ENCODE peak calls at places on chromosome 4, in four cellular contexts. One of them, this sample, is unnamed.

GRCh38 chr4:166078383-166078782 is 205.3 kb downstream of the TLL1 start:
- DNase-seq in fibroblast of mammary gland: no peak
- DNase-seq in HCT116: no peak
- DNase-seq in body of pancreas: no peak
- DNase-seq in this sample: no peak

GRCh38 chr4:126850286-126850685 is 782.5 kb upstream of the INTU start:
- DNase-seq in fibroblast of mammary gland: peak; percentile 99
- DNase-seq in HCT116: peak; percentile 96
- DNase-seq in body of pancreas: no peak
- DNase-seq in this sample: no peak

GRCh38 chr4:15754323-15754722 is 23.8 kb upstream of the CD38 start:
- DNase-seq in fibroblast of mammary gland: no peak
- DNase-seq in HCT116: no peak
- DNase-seq in body of pancreas: no peak
- DNase-seq in this sample: peak; percentile 9

GRCh38 chr4:42018451-42018850 is 28.1 kb downstream of the SLC30A9 start:
- DNase-seq in fibroblast of mammary gland: peak; percentile 10
- DNase-seq in HCT116: no peak
- DNase-seq in body of pancreas: no peak
- DNase-seq in this sample: no peak

GRCh38 chr4:120664851-120665250 is 257.7 kb downstream of the PRDM5 start:
- DNase-seq in fibroblast of mammary gland: no peak
- DNase-seq in HCT116: no peak
- DNase-seq in body of pancreas: no peak
- DNase-seq in this sample: no peak

GRCh38 chr4:68336530-68336929 is 13.4 kb downstream of the YTHDC1 start:
- DNase-seq in fibroblast of mammary gland: no peak
- DNase-seq in HCT116: no peak
- DNase-seq in body of pancreas: no peak
- DNase-seq in this sample: no peak

GRCh38 chr4:176498857-176499256 is 179.1 kb downstream of the SPCS3 start:
- DNase-seq in fibroblast of mammary gland: no peak
- DNase-seq in HCT116: no peak
- DNase-seq in body of pancreas: no peak
- DNase-seq in this sample: no peak

GRCh38 chr4:114281561-114281960 is 302.1 kb upstream of the ARSJ start:
- DNase-seq in fibroblast of mammary gland: peak; percentile 40
- DNase-seq in HCT116: no peak
- DNase-seq in body of pancreas: no peak
- DNase-seq in this sample: no peak

GRCh38 chr4:38805530-38806145 is 1.0 kb upstream of the TLR1 start:
- DNase-seq in fibroblast of mammary gland: peak; percentile 17
- DNase-seq in HCT116: no peak
- DNase-seq in body of pancreas: no peak
- DNase-seq in this sample: no peak

GRCh38 chr4:106333186-106333585 is 16.8 kb downstream of the AIMP1 start:
- DNase-seq in fibroblast of mammary gland: no peak
- DNase-seq in HCT116: no peak
- DNase-seq in body of pancreas: no peak
- DNase-seq in this sample: no peak

GRCh38 chr4:8409271-8410065 is 31.1 kb downstream of the ACOX3 start:
- DNase-seq in fibroblast of mammary gland: peak; percentile 37
- DNase-seq in HCT116: no peak
- DNase-seq in body of pancreas: no peak
- DNase-seq in this sample: no peak

GRCh38 chr4:74032064-74032463 is 6.4 kb downstream of the CXCL3 start:
- DNase-seq in fibroblast of mammary gland: peak; percentile 78
- DNase-seq in HCT116: no peak
- DNase-seq in body of pancreas: no peak
- DNase-seq in this sample: no peak

GRCh38 chr4:513327-513726 is 14.3 kb downstream of the PIGG start:
- DNase-seq in fibroblast of mammary gland: no peak
- DNase-seq in HCT116: no peak
- DNase-seq in body of pancreas: no peak
- DNase-seq in this sample: no peak

GRCh38 chr4:153039542-153040185 is 103.5 kb downstream of the FHDC1 start:
- DNase-seq in fibroblast of mammary gland: no peak
- DNase-seq in HCT116: no peak
- DNase-seq in body of pancreas: no peak
- DNase-seq in this sample: no peak

GRCh38 chr4:138449938-138450337 is 207.8 kb upstream of the SLC7A11 start:
- DNase-seq in fibroblast of mammary gland: no peak
- DNase-seq in HCT116: no peak
- DNase-seq in body of pancreas: no peak
- DNase-seq in this sample: no peak

GRCh38 chr4:17580969-17581368 is 4.0 kb downstream of the LAP3 start:
- DNase-seq in fibroblast of mammary gland: peak; percentile 66
- DNase-seq in HCT116: no peak
- DNase-seq in body of pancreas: no peak
- DNase-seq in this sample: no peak

GRCh38 chr4:20565075-20565721 is 135.1 kb upstream of the PACRGL start:
- DNase-seq in fibroblast of mammary gland: peak; percentile 56
- DNase-seq in HCT116: no peak
- DNase-seq in body of pancreas: no peak
- DNase-seq in this sample: no peak

GRCh38 chr4:147830987-147831386 is 99.1 kb downstream of the ARHGAP10 start:
- DNase-seq in fibroblast of mammary gland: peak; percentile 83
- DNase-seq in HCT116: no peak
- DNase-seq in body of pancreas: no peak
- DNase-seq in this sample: no peak

GRCh38 chr4:8612646-8613045 is 20.1 kb downstream of the CPZ start:
- DNase-seq in fibroblast of mammary gland: no peak
- DNase-seq in HCT116: no peak
- DNase-seq in body of pancreas: no peak
- DNase-seq in this sample: no peak

GRCh38 chr4:42844422-42844821 is 48.1 kb upstream of the GRXCR1 start:
- DNase-seq in fibroblast of mammary gland: no peak
- DNase-seq in HCT116: no peak
- DNase-seq in body of pancreas: no peak
- DNase-seq in this sample: no peak

GRCh38 chr4:168503652-168504362 is 7.0 kb downstream of the PALLD start:
- DNase-seq in fibroblast of mammary gland: peak; percentile 59
- DNase-seq in HCT116: no peak
- DNase-seq in body of pancreas: no peak
- DNase-seq in this sample: no peak

GRCh38 chr4:125727931-125728330 is 413.2 kb downstream of the FAT4 start:
- DNase-seq in fibroblast of mammary gland: no peak
- DNase-seq in HCT116: no peak
- DNase-seq in body of pancreas: no peak
- DNase-seq in this sample: no peak

GRCh38 chr4:8384397-8385060 is 56.0 kb downstream of the ACOX3 start:
- DNase-seq in fibroblast of mammary gland: no peak
- DNase-seq in HCT116: no peak
- DNase-seq in body of pancreas: no peak
- DNase-seq in this sample: no peak

GRCh38 chr4:183637461-183637860 is 21.5 kb downstream of the RWDD4 start:
- DNase-seq in fibroblast of mammary gland: no peak
- DNase-seq in HCT116: no peak
- DNase-seq in body of pancreas: no peak
- DNase-seq in this sample: no peak

GRCh38 chr4:107138433-107138832 is 102.3 kb upstream of the DKK2 start:
- DNase-seq in fibroblast of mammary gland: no peak
- DNase-seq in HCT116: no peak
- DNase-seq in body of pancreas: no peak
- DNase-seq in this sample: no peak

GRCh38 chr4:164488114-164488513 is 265.8 kb upstream of the SMIM31 start:
- DNase-seq in fibroblast of mammary gland: no peak
- DNase-seq in HCT116: no peak
- DNase-seq in body of pancreas: no peak
- DNase-seq in this sample: no peak

GRCh38 chr4:25065451-25065850 is 34.7 kb upstream of the LGI2 start:
- DNase-seq in fibroblast of mammary gland: no peak
- DNase-seq in HCT116: no peak
- DNase-seq in body of pancreas: no peak
- DNase-seq in this sample: no peak

GRCh38 chr4:4594531-4594930 is 52.7 kb upstream of the STX18 start:
- DNase-seq in fibroblast of mammary gland: peak; percentile 35
- DNase-seq in HCT116: no peak
- DNase-seq in body of pancreas: no peak
- DNase-seq in this sample: no peak

GRCh38 chr4:156322592-156322991 is 368.9 kb upstream of the CTSO start:
- DNase-seq in fibroblast of mammary gland: peak; percentile 91
- DNase-seq in HCT116: peak; percentile 4
- DNase-seq in body of pancreas: no peak
- DNase-seq in this sample: no peak

GRCh38 chr4:122827258-122827887 is 742 bp downstream of the FGF2 start:
- DNase-seq in fibroblast of mammary gland: peak; percentile 54
- DNase-seq in HCT116: no peak
- DNase-seq in body of pancreas: peak; percentile 17
- DNase-seq in this sample: no peak

GRCh38 chr4:2662598-2662997 is 93.5 kb downstream of the TNIP2 start:
- DNase-seq in fibroblast of mammary gland: peak; percentile 98
- DNase-seq in HCT116: no peak
- DNase-seq in body of pancreas: no peak
- DNase-seq in this sample: no peak

GRCh38 chr4:146143888-146144287 is 31.6 kb upstream of the LSM6 start:
- DNase-seq in fibroblast of mammary gland: no peak
- DNase-seq in HCT116: no peak
- DNase-seq in body of pancreas: no peak
- DNase-seq in this sample: no peak

GRCh38 chr4:110518889-110519490 is 43.0 kb downstream of the ENPEP start:
- DNase-seq in fibroblast of mammary gland: peak; percentile 38
- DNase-seq in HCT116: no peak
- DNase-seq in body of pancreas: peak; percentile 28
- DNase-seq in this sample: no peak

GRCh38 chr4:142777045-142777743 is 68.9 kb downstream of the INPP4B start:
- DNase-seq in fibroblast of mammary gland: peak; percentile 3
- DNase-seq in HCT116: no peak
- DNase-seq in body of pancreas: peak; percentile 41
- DNase-seq in this sample: no peak

GRCh38 chr4:114754616-114755015 is 156.0 kb downstream of the UGT8 start:
- DNase-seq in fibroblast of mammary gland: no peak
- DNase-seq in HCT116: no peak
- DNase-seq in body of pancreas: no peak
- DNase-seq in this sample: no peak

GRCh38 chr4:69999420-69999819 is 3.7 kb downstream of the STATH start:
- DNase-seq in fibroblast of mammary gland: peak; percentile 44
- DNase-seq in HCT116: no peak
- DNase-seq in body of pancreas: no peak
- DNase-seq in this sample: no peak

GRCh38 chr4:148795156-148795864 is 353.1 kb upstream of the NR3C2 start:
- DNase-seq in fibroblast of mammary gland: no peak
- DNase-seq in HCT116: no peak
- DNase-seq in body of pancreas: peak; percentile 21
- DNase-seq in this sample: no peak

This sample was measured in stimulated activated naive CD4-positive, alpha-beta T cell.